ENCODE peak calls at places on chromosome 22, in five cellular contexts. G, L, B, W and O are unnamed samples.

GRCh38 chr22:44182591-44183588 is 2.2 kb downstream of the PARVG start:
- DNase-seq in G (no peak), L (peak; percentile 49), B (no peak), W (no peak), O (peak; percentile 65)

GRCh38 chr22:43159484-43160178 is 8.3 kb downstream of the TSPO start:
- DNase-seq in G (no peak), L (no peak), B (peak; percentile 85), W (no peak), O (no peak)

GRCh38 chr22:39236321-39237275 is 8.2 kb downstream of the PDGFB start:
- DNase-seq in G (no peak), L (no peak), B (no peak), W (no peak), O (peak; percentile 79)

GRCh38 chr22:28297504-28297903 is 378.4 kb upstream of the PITPNB start:
- DNase-seq in G (no peak), L (no peak), B (no peak), W (no peak), O (no peak)

GRCh38 chr22:43546186-43546585 is 134.4 kb downstream of the MPPED1 start:
- DNase-seq in G (no peak), L (no peak), B (no peak), W (no peak), O (no peak)

GRCh38 chr22:45564349-45565030 is 61.8 kb downstream of the FBLN1 start:
- DNase-seq in G (no peak), L (peak; percentile 33), B (peak; percentile 19), W (no peak), O (no peak)

GRCh38 chr22:36292823-36293530 is 40.0 kb downstream of the APOL1 start:
- DNase-seq in G (no peak), L (no peak), B (peak; percentile 11), W (no peak), O (no peak)

GRCh38 chr22:31757265-31757664 is 3.4 kb downstream of the DEPDC5 start:
- DNase-seq in G (no peak), L (peak; percentile 25), B (no peak), W (no peak), O (no peak)

GRCh38 chr22:43851058-43851978 is 11.0 kb downstream of the SULT4A1 start:
- DNase-seq in G (no peak), L (no peak), B (peak; percentile 28), W (no peak), O (no peak)

GRCh38 chr22:39643311-39644083 is 72.9 kb downstream of the CACNA1I start:
- DNase-seq in G (no peak), L (peak; percentile 72), B (no peak), W (no peak), O (no peak)

GRCh38 chr22:29002603-29003002 is 59.0 kb downstream of the C22orf31 start:
- DNase-seq in G (no peak), L (no peak), B (no peak), W (no peak), O (no peak)

GRCh38 chr22:23248583-23248982 is 68.3 kb downstream of the BCR start:
- DNase-seq in G (no peak), L (no peak), B (no peak), W (no peak), O (peak; percentile 62)

GRCh38 chr22:17924735-17925727 is 99.3 kb downstream of the MICAL3 start:
- DNase-seq in G (no peak), L (no peak), B (no peak), W (no peak), O (no peak)

GRCh38 chr22:39237276-39238123 is 7.3 kb downstream of the PDGFB start:
- DNase-seq in G (no peak), L (no peak), B (no peak), W (no peak), O (peak; percentile 59)

DNA sequence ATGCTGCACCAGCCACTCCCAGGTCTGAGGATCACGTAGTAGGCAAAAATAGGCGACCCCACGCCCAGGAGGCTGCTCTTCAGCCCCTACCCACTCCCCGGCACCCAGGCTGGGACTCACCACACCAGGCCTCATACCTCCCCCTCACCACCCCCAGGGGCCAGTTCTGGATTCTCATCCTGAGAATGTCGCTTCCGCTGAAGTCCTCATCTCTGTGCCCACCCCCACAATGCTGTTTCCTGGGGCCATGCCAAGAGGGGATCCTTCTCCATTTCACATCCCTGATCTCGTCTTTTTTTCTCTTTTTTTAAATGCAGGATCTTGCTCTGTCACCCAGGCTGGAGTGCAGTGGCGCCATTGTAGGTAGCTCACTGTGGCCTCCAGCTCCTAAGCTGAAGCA is 1.7 kb upstream of the OSM start:
- DNase-seq in G (no peak), L (no peak), B (no peak), W (no peak), O (no peak)
- H3K27ac ChIP-seq in G (no peak overlapping the region), L (no peak overlapping the region), B (no peak overlapping the region), W (no peak overlapping the region), O (no peak overlapping the region)

GRCh38 chr22:37930952-37931440 is 22.4 kb downstream of the C22orf23 start:
- DNase-seq in G (no peak), L (no peak), B (no peak), W (no peak), O (no peak)
- TF ChIP-seq CTCF in G (no peak), L (no peak), B (no peak), W (no peak), O (no peak)

GRCh38 chr22:19625331-19626041 is 88.8 kb upstream of the SEPTIN5 start:
- DNase-seq in G (no peak), L (no peak), B (no peak), W (no peak), O (no peak)
- H3K9me3 ChIP-seq in G (no peaks in the 10 kb centered on the region), L (no peaks in the 10 kb centered on the region), B (no peaks in the 10 kb centered on the region), W (no peaks in the 10 kb centered on the region), O (no peaks in the 10 kb centered on the region)

GRCh38 chr22:50459016-50459415 is 15.8 kb downstream of the SBF1 start:
- DNase-seq in G (no peak), L (no peak), B (no peak), W (no peak), O (no peak)
- H3K27ac ChIP-seq in G (no peak overlapping the region), L (no peak overlapping the region), B (no peak overlapping the region), W (no peak overlapping the region), O (no peak overlapping the region)

GRCh38 chr22:46896568-46897245 is 134.3 kb downstream of the TBC1D22A start:
- DNase-seq in G (no peak), L (no peak), B (no peak), W (no peak), O (no peak)
- TF ChIP-seq CTCF in G (no peak), L (no peak), B (no peak), W (no peak), O (no peak)